ENCODE peak calls at places on chromosomes 16 and 17, in nine cellular contexts. One of them, this sample, is unnamed.

GRCh38 chr17:78318843-78319242 is 41.0 kb downstream of the SOCS3 start:
- DNase-seq in aorta: no peak
- DNase-seq in foreskin melanocyte: no peak
- DNase-seq in activated T-cell treated with anti-CD3 and anti-CD28 coated beads, Interleukin-2, amount 50 U/mL, for 1 hour: no peak
- DNase-seq in T-cell: no peak
- DNase-seq in brain pericyte: no peak
- DNase-seq in neural crest cell: no peak
- DNase-seq in HT1080: no peak
- DNase-seq in T-helper 17 cell: no peak
- DNase-seq in this sample: no peak

GRCh38 chr16:52837251-52837650 is 215.4 kb downstream of the CHD9NB start:
- DNase-seq in aorta: no peak
- DNase-seq in foreskin melanocyte: no peak
- DNase-seq in activated T-cell treated with anti-CD3 and anti-CD28 coated beads, Interleukin-2, amount 50 U/mL, for 1 hour: no peak
- DNase-seq in T-cell: no peak
- DNase-seq in brain pericyte: no peak
- DNase-seq in neural crest cell: no peak
- DNase-seq in HT1080: peak
- DNase-seq in T-helper 17 cell: no peak
- DNase-seq in this sample: no peak

GRCh38 chr17:61981323-61981722 is 53.5 kb upstream of the INTS2 start:
- DNase-seq in aorta: no peak
- DNase-seq in foreskin melanocyte: no peak
- DNase-seq in activated T-cell treated with anti-CD3 and anti-CD28 coated beads, Interleukin-2, amount 50 U/mL, for 1 hour: no peak
- DNase-seq in T-cell: no peak
- DNase-seq in brain pericyte: no peak
- DNase-seq in neural crest cell: no peak
- DNase-seq in HT1080: no peak
- DNase-seq in T-helper 17 cell: no peak
- DNase-seq in this sample: no peak

GRCh38 chr16:1635070-1635469 is 22.9 kb downstream of the CRAMP1 start:
- DNase-seq in aorta: no peak
- DNase-seq in foreskin melanocyte: no peak
- DNase-seq in activated T-cell treated with anti-CD3 and anti-CD28 coated beads, Interleukin-2, amount 50 U/mL, for 1 hour: no peak
- DNase-seq in T-cell: no peak
- DNase-seq in brain pericyte: no peak
- DNase-seq in neural crest cell: no peak
- DNase-seq in HT1080: no peak
- DNase-seq in T-helper 17 cell: no peak
- DNase-seq in this sample: no peak

GRCh38 chr17:2435181-2435741 is 34.4 kb upstream of the MNT start:
- DNase-seq in aorta: no peak
- DNase-seq in foreskin melanocyte: no peak
- DNase-seq in activated T-cell treated with anti-CD3 and anti-CD28 coated beads, Interleukin-2, amount 50 U/mL, for 1 hour: no peak
- DNase-seq in T-cell: no peak
- DNase-seq in brain pericyte: no peak
- DNase-seq in neural crest cell: peak
- DNase-seq in HT1080: no peak
- DNase-seq in T-helper 17 cell: no peak
- DNase-seq in this sample: no peak

GRCh38 chr16:85310868-85311585 is 198.8 kb upstream of the CIBAR2 start:
- DNase-seq in aorta: no peak
- DNase-seq in foreskin melanocyte: no peak
- DNase-seq in activated T-cell treated with anti-CD3 and anti-CD28 coated beads, Interleukin-2, amount 50 U/mL, for 1 hour: peak
- DNase-seq in T-cell: peak
- DNase-seq in brain pericyte: no peak
- DNase-seq in neural crest cell: no peak
- DNase-seq in HT1080: no peak
- DNase-seq in T-helper 17 cell: no peak
- DNase-seq in this sample: no peak

GRCh38 chr17:30309591-30309990 is 17.8 kb upstream of the BLMH start:
- DNase-seq in aorta: no peak
- DNase-seq in foreskin melanocyte: no peak
- DNase-seq in activated T-cell treated with anti-CD3 and anti-CD28 coated beads, Interleukin-2, amount 50 U/mL, for 1 hour: no peak
- DNase-seq in T-cell: no peak
- DNase-seq in brain pericyte: no peak
- DNase-seq in neural crest cell: no peak
- DNase-seq in HT1080: peak
- DNase-seq in T-helper 17 cell: no peak
- DNase-seq in this sample: no peak

GRCh38 chr17:46044989-46045388 is 45.9 kb downstream of the STH start:
- DNase-seq in aorta: no peak
- DNase-seq in foreskin melanocyte: no peak
- DNase-seq in activated T-cell treated with anti-CD3 and anti-CD28 coated beads, Interleukin-2, amount 50 U/mL, for 1 hour: no peak
- DNase-seq in T-cell: no peak
- DNase-seq in brain pericyte: no peak
- DNase-seq in neural crest cell: no peak
- DNase-seq in HT1080: no peak
- DNase-seq in T-helper 17 cell: no peak
- DNase-seq in this sample: peak

GRCh38 chr16:20938426-20938825 is 37.9 kb downstream of the LYRM1 start:
- DNase-seq in aorta: no peak
- DNase-seq in foreskin melanocyte: no peak
- DNase-seq in activated T-cell treated with anti-CD3 and anti-CD28 coated beads, Interleukin-2, amount 50 U/mL, for 1 hour: no peak
- DNase-seq in T-cell: no peak
- DNase-seq in brain pericyte: no peak
- DNase-seq in neural crest cell: no peak
- DNase-seq in HT1080: peak
- DNase-seq in T-helper 17 cell: no peak
- DNase-seq in this sample: no peak

GRCh38 chr16:79993810-79994209 is 393.3 kb upstream of the MAF start:
- DNase-seq in aorta: no peak
- DNase-seq in foreskin melanocyte: no peak
- DNase-seq in activated T-cell treated with anti-CD3 and anti-CD28 coated beads, Interleukin-2, amount 50 U/mL, for 1 hour: no peak
- DNase-seq in T-cell: no peak
- DNase-seq in brain pericyte: no peak
- DNase-seq in neural crest cell: no peak
- DNase-seq in HT1080: no peak
- DNase-seq in T-helper 17 cell: no peak
- DNase-seq in this sample: no peak

GRCh38 chr17:44772308-44773024 is 13.7 kb downstream of the ADAM11 start:
- DNase-seq in aorta: no peak
- DNase-seq in foreskin melanocyte: no peak
- DNase-seq in activated T-cell treated with anti-CD3 and anti-CD28 coated beads, Interleukin-2, amount 50 U/mL, for 1 hour: no peak
- DNase-seq in T-cell: no peak
- DNase-seq in brain pericyte: no peak
- DNase-seq in neural crest cell: no peak
- DNase-seq in HT1080: no peak
- DNase-seq in T-helper 17 cell: no peak
- DNase-seq in this sample: no peak

GRCh38 chr17:9239821-9240658 is 218.7 kb downstream of the NTN1 start:
- DNase-seq in aorta: peak
- DNase-seq in foreskin melanocyte: peak
- DNase-seq in activated T-cell treated with anti-CD3 and anti-CD28 coated beads, Interleukin-2, amount 50 U/mL, for 1 hour: peak
- DNase-seq in T-cell: peak
- DNase-seq in brain pericyte: no peak
- DNase-seq in neural crest cell: peak
- DNase-seq in HT1080: no peak
- DNase-seq in T-helper 17 cell: peak
- DNase-seq in this sample: no peak

GRCh38 chr17:78568051-78568450 is 9.1 kb downstream of the DNAH17 start:
- DNase-seq in aorta: no peak
- DNase-seq in foreskin melanocyte: no peak
- DNase-seq in activated T-cell treated with anti-CD3 and anti-CD28 coated beads, Interleukin-2, amount 50 U/mL, for 1 hour: no peak
- DNase-seq in T-cell: no peak
- DNase-seq in brain pericyte: no peak
- DNase-seq in neural crest cell: no peak
- DNase-seq in HT1080: no peak
- DNase-seq in T-helper 17 cell: no peak
- DNase-seq in this sample: no peak

GRCh38 chr16:29821663-29822115 is 1.4 kb downstream of the MVP start:
- DNase-seq in aorta: peak
- DNase-seq in foreskin melanocyte: no peak
- DNase-seq in activated T-cell treated with anti-CD3 and anti-CD28 coated beads, Interleukin-2, amount 50 U/mL, for 1 hour: no peak
- DNase-seq in T-cell: no peak
- DNase-seq in brain pericyte: no peak
- DNase-seq in neural crest cell: no peak
- DNase-seq in HT1080: peak
- DNase-seq in T-helper 17 cell: no peak
- DNase-seq in this sample: no peak

GRCh38 chr16:85220125-85220839 is 108.0 kb upstream of the CIBAR2 start:
- DNase-seq in aorta: peak
- DNase-seq in foreskin melanocyte: no peak
- DNase-seq in activated T-cell treated with anti-CD3 and anti-CD28 coated beads, Interleukin-2, amount 50 U/mL, for 1 hour: no peak
- DNase-seq in T-cell: no peak
- DNase-seq in brain pericyte: peak
- DNase-seq in neural crest cell: no peak
- DNase-seq in HT1080: peak
- DNase-seq in T-helper 17 cell: no peak
- DNase-seq in this sample: no peak

GRCh38 chr16:2006317-2006716 is 3.3 kb downstream of the ZNF598 start:
- DNase-seq in aorta: no peak
- DNase-seq in foreskin melanocyte: no peak
- DNase-seq in activated T-cell treated with anti-CD3 and anti-CD28 coated beads, Interleukin-2, amount 50 U/mL, for 1 hour: no peak
- DNase-seq in T-cell: no peak
- DNase-seq in brain pericyte: no peak
- DNase-seq in neural crest cell: no peak
- DNase-seq in HT1080: no peak
- DNase-seq in T-helper 17 cell: no peak
- DNase-seq in this sample: no peak